ENCODE peak calls at places on chromosomes 16 and 17, in six cellular contexts. One of them, this sample, is unnamed.

GRCh38 chr17:3766783-3767182 is 34.2 kb downstream of the ITGAE start:
- DNase-seq in glomerular endothelial cell: no peak
- DNase-seq in transverse colon: no peak
- DNase-seq in NB4: no peak
- DNase-seq in fibroblast of lung: no peak
- DNase-seq in M059J: no peak
- DNase-seq in this sample: no peak

GRCh38 chr17:16427020-16427419 is 11.6 kb downstream of the TRPV2 start:
- DNase-seq in glomerular endothelial cell: no peak
- DNase-seq in transverse colon: no peak
- DNase-seq in NB4: no peak
- DNase-seq in fibroblast of lung: no peak
- DNase-seq in M059J: no peak
- DNase-seq in this sample: no peak

GRCh38 chr17:62627904-62628603 is 584 bp downstream of the MRC2 start:
- DNase-seq in glomerular endothelial cell: no peak
- DNase-seq in transverse colon: peak; percentile 28
- DNase-seq in NB4: peak; percentile 81
- DNase-seq in fibroblast of lung: peak; percentile 76
- DNase-seq in M059J: peak; percentile 60
- DNase-seq in this sample: peak; percentile 81

GRCh38 chr17:17849863-17850373 is 13.1 kb upstream of the SREBF1 start:
- DNase-seq in glomerular endothelial cell: no peak
- DNase-seq in transverse colon: peak; percentile 55
- DNase-seq in NB4: peak; percentile 95
- DNase-seq in fibroblast of lung: peak; percentile 47
- DNase-seq in M059J: peak; percentile 84
- DNase-seq in this sample: peak; percentile 34

GRCh38 chr16:11781773-11782172 is 15.3 kb downstream of the ZC3H7A start:
- DNase-seq in glomerular endothelial cell: no peak
- DNase-seq in transverse colon: no peak
- DNase-seq in NB4: no peak
- DNase-seq in fibroblast of lung: peak; percentile 38
- DNase-seq in M059J: no peak
- DNase-seq in this sample: no peak

GRCh38 chr17:69870091-69870530 is 204.9 kb upstream of the KCNJ16 start:
- DNase-seq in glomerular endothelial cell: peak; percentile 65
- DNase-seq in transverse colon: no peak
- DNase-seq in NB4: no peak
- DNase-seq in fibroblast of lung: peak; percentile 94
- DNase-seq in M059J: peak; percentile 97
- DNase-seq in this sample: peak; percentile 57

GRCh38 chr17:39198186-39198566 is 707 bp upstream of the CACNB1 start:
- DNase-seq in glomerular endothelial cell: no peak
- DNase-seq in transverse colon: no peak
- DNase-seq in NB4: peak; percentile 67
- DNase-seq in fibroblast of lung: no peak
- DNase-seq in M059J: no peak
- DNase-seq in this sample: no peak

GRCh38 chr17:69581061-69581955 is 166.8 kb downstream of the MAP2K6 start:
- DNase-seq in glomerular endothelial cell: peak; percentile 57
- DNase-seq in transverse colon: no peak
- DNase-seq in NB4: no peak
- DNase-seq in fibroblast of lung: peak; percentile 46
- DNase-seq in M059J: peak; percentile 84
- DNase-seq in this sample: no peak

GRCh38 chr16:11672206-11673090 is 4.2 kb downstream of the SNN start:
- DNase-seq in glomerular endothelial cell: no peak
- DNase-seq in transverse colon: no peak
- DNase-seq in NB4: peak; percentile 70
- DNase-seq in fibroblast of lung: no peak
- DNase-seq in M059J: no peak
- DNase-seq in this sample: no peak

GRCh38 chr17:39738568-39738901 is 797 bp downstream of the GRB7 start:
- DNase-seq in glomerular endothelial cell: no peak
- DNase-seq in transverse colon: peak; percentile 76
- DNase-seq in NB4: no peak
- DNase-seq in fibroblast of lung: no peak
- DNase-seq in M059J: no peak
- DNase-seq in this sample: no peak

GRCh38 chr17:28950017-28950751 is 1.1 kb downstream of the PHF12 start:
- DNase-seq in glomerular endothelial cell: no peak
- DNase-seq in transverse colon: peak; percentile 61
- DNase-seq in NB4: peak; percentile 88
- DNase-seq in fibroblast of lung: peak; percentile 63
- DNase-seq in M059J: peak; percentile 65
- DNase-seq in this sample: no peak

GRCh38 chr16:16008666-16009065 is 59.2 kb downstream of the ABCC1 start:
- DNase-seq in glomerular endothelial cell: no peak
- DNase-seq in transverse colon: no peak
- DNase-seq in NB4: no peak
- DNase-seq in fibroblast of lung: no peak
- DNase-seq in M059J: no peak
- DNase-seq in this sample: no peak

GRCh38 chr16:17465460-17465859 is 5.3 kb downstream of the XYLT1 start:
- DNase-seq in glomerular endothelial cell: no peak
- DNase-seq in transverse colon: no peak
- DNase-seq in NB4: no peak
- DNase-seq in fibroblast of lung: no peak
- DNase-seq in M059J: no peak
- DNase-seq in this sample: no peak

GRCh38 chr16:56525154-56525720 is 5.4 kb upstream of the BBS2 start:
- DNase-seq in glomerular endothelial cell: peak; percentile 48
- DNase-seq in transverse colon: no peak
- DNase-seq in NB4: no peak
- DNase-seq in fibroblast of lung: peak; percentile 38
- DNase-seq in M059J: no peak
- DNase-seq in this sample: no peak

GRCh38 chr16:54033747-54034146 is 252.8 kb downstream of the IRX3 start:
- DNase-seq in glomerular endothelial cell: no peak
- DNase-seq in transverse colon: no peak
- DNase-seq in NB4: no peak
- DNase-seq in fibroblast of lung: no peak
- DNase-seq in M059J: no peak
- DNase-seq in this sample: no peak

This sample was measured in AG08396.